ENCODE peak calls at places on chromosomes 16 and 17, in nine cellular contexts. One of them, this sample, is unnamed.

GRCh38 chr17:31147507-31148202 is 52.9 kb downstream of the NF1 start:
- DNase-seq in IMR-90: no peak
- DNase-seq in effector memory CD4-positive, alpha-beta T cell: no peak
- DNase-seq in transverse colon: no peak
- DNase-seq in keratinocyte: no peak
- DNase-seq in small intestine: no peak
- DNase-seq in substantia nigra: no peak
- DNase-seq in lower lobe of right lung: no peak
- DNase-seq in GM23338: no peak
- DNase-seq in this sample: no peak

GRCh38 chr16:67398546-67399217 is 5.4 kb upstream of the TPPP3 start:
- DNase-seq in IMR-90: no peak
- DNase-seq in effector memory CD4-positive, alpha-beta T cell: no peak
- DNase-seq in transverse colon: no peak
- DNase-seq in keratinocyte: no peak
- DNase-seq in small intestine: no peak
- DNase-seq in substantia nigra: no peak
- DNase-seq in lower lobe of right lung: peak; percentile 41
- DNase-seq in GM23338: no peak
- DNase-seq in this sample: no peak

GRCh38 chr17:41773190-41773588 is 13.3 kb downstream of the JUP start:
- DNase-seq in IMR-90: peak; percentile 91
- DNase-seq in effector memory CD4-positive, alpha-beta T cell: no peak
- DNase-seq in transverse colon: peak; percentile 93
- DNase-seq in keratinocyte: no peak
- DNase-seq in small intestine: peak; percentile 99
- DNase-seq in substantia nigra: no peak
- DNase-seq in lower lobe of right lung: no peak
- DNase-seq in GM23338: peak; percentile 67
- DNase-seq in this sample: no peak

GRCh38 chr17:7650509-7651096 is at the start of gene ATP1B2:
- DNase-seq in IMR-90: no peak
- DNase-seq in effector memory CD4-positive, alpha-beta T cell: peak; percentile 67
- DNase-seq in transverse colon: peak; percentile 75
- DNase-seq in keratinocyte: no peak
- DNase-seq in small intestine: peak; percentile 60
- DNase-seq in substantia nigra: peak; percentile 83
- DNase-seq in lower lobe of right lung: peak; percentile 78
- DNase-seq in GM23338: peak; percentile 99
- DNase-seq in this sample: peak; percentile 70

GRCh38 chr17:76090517-76091135 is 11.6 kb downstream of the ZACN start:
- DNase-seq in IMR-90: no peak
- DNase-seq in effector memory CD4-positive, alpha-beta T cell: no peak
- DNase-seq in transverse colon: no peak
- DNase-seq in keratinocyte: no peak
- DNase-seq in small intestine: no peak
- DNase-seq in substantia nigra: no peak
- DNase-seq in lower lobe of right lung: peak; percentile 19
- DNase-seq in GM23338: no peak
- DNase-seq in this sample: no peak

GRCh38 chr16:10080031-10080772 is 102.0 kb downstream of the GRIN2A start:
- DNase-seq in IMR-90: no peak
- DNase-seq in effector memory CD4-positive, alpha-beta T cell: no peak
- DNase-seq in transverse colon: no peak
- DNase-seq in keratinocyte: peak; percentile 28
- DNase-seq in small intestine: peak; percentile 65
- DNase-seq in substantia nigra: peak; percentile 25
- DNase-seq in lower lobe of right lung: no peak
- DNase-seq in GM23338: no peak
- DNase-seq in this sample: peak; percentile 9

GRCh38 chr16:58418601-58419000 is 26.3 kb downstream of the GINS3 start:
- DNase-seq in IMR-90: peak; percentile 27
- DNase-seq in effector memory CD4-positive, alpha-beta T cell: no peak
- DNase-seq in transverse colon: no peak
- DNase-seq in keratinocyte: no peak
- DNase-seq in small intestine: no peak
- DNase-seq in substantia nigra: no peak
- DNase-seq in lower lobe of right lung: no peak
- DNase-seq in GM23338: no peak
- DNase-seq in this sample: no peak

GRCh38 chr16:57937861-57938260 is 33.1 kb downstream of the CNGB1 start:
- DNase-seq in IMR-90: no peak
- DNase-seq in effector memory CD4-positive, alpha-beta T cell: no peak
- DNase-seq in transverse colon: no peak
- DNase-seq in keratinocyte: no peak
- DNase-seq in small intestine: no peak
- DNase-seq in substantia nigra: no peak
- DNase-seq in lower lobe of right lung: no peak
- DNase-seq in GM23338: no peak
- DNase-seq in this sample: no peak

GRCh38 chr17:69535022-69535570 is 120.6 kb downstream of the MAP2K6 start:
- DNase-seq in IMR-90: no peak
- DNase-seq in effector memory CD4-positive, alpha-beta T cell: no peak
- DNase-seq in transverse colon: peak; percentile 19
- DNase-seq in keratinocyte: no peak
- DNase-seq in small intestine: peak; percentile 94
- DNase-seq in substantia nigra: no peak
- DNase-seq in lower lobe of right lung: no peak
- DNase-seq in GM23338: no peak
- DNase-seq in this sample: no peak

DNA sequence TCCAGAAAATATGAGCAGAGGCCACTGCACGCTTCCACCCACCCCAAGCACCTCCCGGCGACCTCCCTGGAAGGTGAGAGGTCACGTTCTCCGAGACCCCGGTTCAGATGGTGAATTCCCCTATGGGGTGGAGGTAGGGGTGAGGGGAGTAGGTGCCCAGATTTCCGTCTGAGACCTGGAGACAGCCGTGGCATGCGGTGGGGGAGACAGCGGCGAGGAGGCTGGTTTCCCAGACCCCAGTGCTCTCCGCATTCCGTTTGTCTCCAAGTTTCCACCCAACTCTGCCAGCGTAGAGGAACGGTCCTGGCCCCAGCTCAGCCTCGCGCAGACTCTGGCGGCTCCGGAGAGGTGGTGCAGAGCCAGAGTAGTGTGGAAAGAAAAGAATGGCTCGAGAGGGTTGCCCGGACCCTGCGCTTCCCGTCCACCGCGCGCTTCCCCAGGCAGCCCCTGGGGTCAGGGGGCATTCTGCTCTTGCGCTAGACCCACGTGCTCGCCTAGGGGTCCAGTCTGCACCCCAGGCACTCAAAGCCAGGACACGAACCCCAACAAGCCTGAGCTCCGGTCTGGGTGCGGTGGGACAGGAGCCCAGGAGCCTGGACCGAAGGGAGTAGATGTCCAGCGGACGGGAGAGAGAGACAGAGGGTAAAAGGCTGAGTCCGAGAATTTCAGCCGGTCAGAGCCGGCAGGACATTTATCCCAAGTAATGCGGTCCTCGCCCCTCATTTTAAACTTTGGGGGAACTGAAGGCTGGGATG is 3.9 kb downstream of the PMP22 start:
- DNase-seq in IMR-90: peak; percentile 60
- DNase-seq in effector memory CD4-positive, alpha-beta T cell: no peak
- DNase-seq in transverse colon: peak; percentile 49
- DNase-seq in keratinocyte: no peak
- DNase-seq in small intestine: peak; percentile 58
- DNase-seq in substantia nigra: peak; percentile 71
- DNase-seq in lower lobe of right lung: peak; percentile 54
- DNase-seq in GM23338: peak; percentile 77
- DNase-seq in this sample: peak; percentile 59
- H3K27ac ChIP-seq in IMR-90: peak overlapping the region; percentile 88
- H3K27ac ChIP-seq in effector memory CD4-positive, alpha-beta T cell: no peak overlapping the region
- H3K27ac ChIP-seq in transverse colon: peak overlapping the region; percentile 94
- H3K27ac ChIP-seq in keratinocyte: no peak overlapping the region
- H3K27ac ChIP-seq in small intestine: peak overlapping the region; percentile 95
- H3K27ac ChIP-seq in substantia nigra: peak overlapping the region; percentile 98
- H3K27ac ChIP-seq in lower lobe of right lung: peak overlapping the region; percentile 91
- H3K27ac ChIP-seq in GM23338: no peak overlapping the region
- H3K27ac ChIP-seq in this sample: peak overlapping the region; percentile 93

GRCh38 chr17:71183083-71183697 is 937.6 kb upstream of the SOX9 start:
- DNase-seq in IMR-90: no peak
- DNase-seq in effector memory CD4-positive, alpha-beta T cell: no peak
- DNase-seq in transverse colon: no peak
- DNase-seq in keratinocyte: no peak
- DNase-seq in small intestine: peak; percentile 16
- DNase-seq in substantia nigra: no peak
- DNase-seq in lower lobe of right lung: no peak
- DNase-seq in GM23338: no peak
- DNase-seq in this sample: no peak

GRCh38 chr17:71184716-71185115 is 936.1 kb upstream of the SOX9 start:
- DNase-seq in IMR-90: no peak
- DNase-seq in effector memory CD4-positive, alpha-beta T cell: no peak
- DNase-seq in transverse colon: no peak
- DNase-seq in keratinocyte: no peak
- DNase-seq in small intestine: no peak
- DNase-seq in substantia nigra: no peak
- DNase-seq in lower lobe of right lung: no peak
- DNase-seq in GM23338: no peak
- DNase-seq in this sample: no peak

GRCh38 chr17:71176315-71176714 is 944.5 kb upstream of the SOX9 start:
- DNase-seq in IMR-90: no peak
- DNase-seq in effector memory CD4-positive, alpha-beta T cell: no peak
- DNase-seq in transverse colon: no peak
- DNase-seq in keratinocyte: no peak
- DNase-seq in small intestine: no peak
- DNase-seq in substantia nigra: no peak
- DNase-seq in lower lobe of right lung: no peak
- DNase-seq in GM23338: no peak
- DNase-seq in this sample: no peak

GRCh38 chr17:71176928-71177443 is 943.8 kb upstream of the SOX9 start:
- DNase-seq in IMR-90: no peak
- DNase-seq in effector memory CD4-positive, alpha-beta T cell: no peak
- DNase-seq in transverse colon: no peak
- DNase-seq in keratinocyte: no peak
- DNase-seq in small intestine: peak; percentile 63
- DNase-seq in substantia nigra: no peak
- DNase-seq in lower lobe of right lung: no peak
- DNase-seq in GM23338: no peak
- DNase-seq in this sample: no peak

DNA sequence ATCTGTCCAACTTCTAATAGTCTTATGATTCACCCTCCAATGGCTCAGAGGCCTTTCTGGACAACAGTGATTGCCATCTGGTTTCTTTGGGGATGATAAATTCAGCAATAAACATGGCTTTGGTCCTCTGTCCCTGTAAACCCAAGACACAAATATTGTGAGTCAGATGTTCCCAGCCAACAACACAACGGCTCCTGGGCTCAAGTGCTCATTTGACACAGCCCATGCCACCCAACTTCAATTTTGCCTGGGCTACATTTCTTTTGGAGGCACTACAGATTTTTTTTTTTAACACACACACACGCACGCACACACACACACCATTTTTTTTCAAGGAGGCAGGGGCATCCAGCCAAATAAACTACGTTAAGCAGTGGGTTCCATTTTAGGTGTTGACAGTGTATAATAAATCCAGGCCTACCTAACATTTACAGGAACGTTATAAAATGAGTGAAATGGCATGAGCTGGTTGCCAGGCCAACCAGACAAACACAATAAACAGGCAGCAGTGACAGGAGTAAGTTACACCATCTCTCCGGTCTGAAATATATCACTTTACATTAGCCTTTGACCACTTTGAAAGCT is 939.9 kb upstream of the SOX9 start:
- DNase-seq in IMR-90: peak; percentile 52
- DNase-seq in effector memory CD4-positive, alpha-beta T cell: no peak
- DNase-seq in transverse colon: peak; percentile 75
- DNase-seq in keratinocyte: no peak
- DNase-seq in small intestine: peak; percentile 37
- DNase-seq in substantia nigra: no peak
- DNase-seq in lower lobe of right lung: no peak
- DNase-seq in GM23338: no peak
- DNase-seq in this sample: no peak
- H3K27ac ChIP-seq in IMR-90: no peak overlapping the region
- H3K27ac ChIP-seq in effector memory CD4-positive, alpha-beta T cell: no peak overlapping the region
- H3K27ac ChIP-seq in transverse colon: no peak overlapping the region
- H3K27ac ChIP-seq in keratinocyte: no peak overlapping the region
- H3K27ac ChIP-seq in small intestine: no peak overlapping the region
- H3K27ac ChIP-seq in substantia nigra: no peak overlapping the region
- H3K27ac ChIP-seq in lower lobe of right lung: no peak overlapping the region
- H3K27ac ChIP-seq in GM23338: no peak overlapping the region
- H3K27ac ChIP-seq in this sample: no peak overlapping the region

DNA sequence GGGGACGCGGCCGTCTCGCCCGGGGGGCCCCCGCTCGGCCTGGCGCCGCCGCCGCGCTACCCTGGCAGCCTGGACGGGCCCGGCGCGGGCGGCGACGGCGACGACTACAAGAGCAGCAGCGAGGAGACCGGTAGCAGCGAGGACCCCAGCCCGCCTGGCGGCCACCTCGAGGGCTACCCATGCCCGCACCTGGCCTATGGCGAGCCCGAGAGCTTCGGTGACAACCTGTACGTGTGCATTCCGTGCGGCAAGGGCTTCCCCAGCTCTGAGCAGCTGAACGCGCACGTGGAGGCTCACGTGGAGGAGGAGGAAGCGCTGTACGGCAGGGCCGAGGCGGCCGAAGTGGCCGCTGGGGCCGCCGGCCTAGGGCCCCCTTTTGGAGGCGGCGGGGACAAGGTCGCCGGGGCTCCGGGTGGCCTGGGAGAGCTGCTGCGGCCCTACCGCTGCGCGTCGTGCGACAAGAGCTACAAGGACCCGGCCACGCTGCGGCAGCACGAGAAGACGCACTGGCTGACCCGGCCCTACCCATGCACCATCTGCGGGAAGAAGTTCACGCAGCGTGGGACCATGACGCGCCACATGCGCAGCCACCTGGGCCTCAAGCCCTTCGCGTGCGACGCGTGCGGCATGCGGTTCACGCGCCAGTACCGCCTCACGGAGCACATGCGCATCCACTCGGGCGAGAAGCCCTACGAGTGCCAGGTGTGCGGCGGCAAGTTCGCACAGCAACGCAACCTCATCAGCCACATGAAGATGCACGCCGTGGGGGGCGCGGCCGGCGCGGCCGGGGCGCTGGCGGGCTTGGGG is 3.0 kb downstream of the HIC1 start:
- DNase-seq in IMR-90: peak; percentile 49
- DNase-seq in effector memory CD4-positive, alpha-beta T cell: no peak
- DNase-seq in transverse colon: no peak
- DNase-seq in keratinocyte: no peak
- DNase-seq in small intestine: no peak
- DNase-seq in substantia nigra: no peak
- DNase-seq in lower lobe of right lung: no peak
- DNase-seq in GM23338: peak; percentile 51
- DNase-seq in this sample: no peak
- H3K27ac ChIP-seq in IMR-90: peak overlapping the region; percentile 98
- H3K27ac ChIP-seq in effector memory CD4-positive, alpha-beta T cell: no peak overlapping the region
- H3K27ac ChIP-seq in transverse colon: peak overlapping the region; percentile 89
- H3K27ac ChIP-seq in keratinocyte: no peak overlapping the region
- H3K27ac ChIP-seq in small intestine: peak overlapping the region; percentile 89
- H3K27ac ChIP-seq in substantia nigra: no peak overlapping the region
- H3K27ac ChIP-seq in lower lobe of right lung: peak overlapping the region; percentile 87
- H3K27ac ChIP-seq in GM23338: no peak overlapping the region
- H3K27ac ChIP-seq in this sample: no peak overlapping the region

DNA sequence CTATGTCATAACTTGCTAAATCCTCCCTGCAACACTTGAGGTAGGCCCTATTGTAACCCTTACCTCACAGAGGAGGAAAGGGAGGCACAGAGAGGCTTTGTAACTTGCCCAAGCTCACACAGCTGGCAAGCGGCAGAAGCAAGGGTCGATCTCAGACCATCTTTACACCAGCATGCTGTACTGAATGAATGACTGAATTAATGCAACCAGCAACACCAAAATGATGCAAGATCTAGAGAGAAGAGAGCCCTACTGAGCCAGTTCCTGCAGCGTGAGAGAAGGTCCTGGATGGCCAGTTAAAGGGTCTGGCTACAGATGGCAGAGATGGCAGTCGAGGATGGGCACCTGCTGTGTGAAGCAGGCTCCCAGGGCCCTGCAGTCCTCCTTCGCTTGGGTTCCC is 8.2 kb upstream of the KLHL36 start:
- DNase-seq in IMR-90: no peak
- DNase-seq in effector memory CD4-positive, alpha-beta T cell: no peak
- DNase-seq in transverse colon: no peak
- DNase-seq in keratinocyte: no peak
- DNase-seq in small intestine: no peak
- DNase-seq in substantia nigra: no peak
- DNase-seq in lower lobe of right lung: no peak
- DNase-seq in GM23338: no peak
- DNase-seq in this sample: no peak
- H3K27ac ChIP-seq in IMR-90: no peak overlapping the region
- H3K27ac ChIP-seq in effector memory CD4-positive, alpha-beta T cell: no peak overlapping the region
- H3K27ac ChIP-seq in transverse colon: no peak overlapping the region
- H3K27ac ChIP-seq in keratinocyte: no peak overlapping the region
- H3K27ac ChIP-seq in small intestine: no peak overlapping the region
- H3K27ac ChIP-seq in substantia nigra: no peak overlapping the region
- H3K27ac ChIP-seq in lower lobe of right lung: peak overlapping the region; percentile 49
- H3K27ac ChIP-seq in GM23338: no peak overlapping the region
- H3K27ac ChIP-seq in this sample: no peak overlapping the region

This sample was measured in caudate nucleus.